ENCODE peak calls at places on chromosome 7, in seven cellular contexts. One of them, this sample, is unnamed.

GRCh38 chr7:38660427-38661099 is 29.4 kb upstream of the AMPH start:
- DNase-seq in K562: peak; percentile 19
- DNase-seq in HCT116: peak; percentile 27
- DNase-seq in HepG2: peak; percentile 29
- DNase-seq in Panc1: peak; percentile 35
- DNase-seq in GM12878: no peak
- DNase-seq in H1: no peak
- DNase-seq in this sample: peak; percentile 61

GRCh38 chr7:142873281-142873784 is 12.2 kb downstream of the TRPV6 start:
- DNase-seq in Panc1: no peak
- DNase-seq in HepG2: no peak
- DNase-seq in GM12878: no peak
- DNase-seq in HCT116: peak; percentile 28
- DNase-seq in H1: no peak
- DNase-seq in K562: peak; percentile 93
- DNase-seq in this sample: peak; percentile 67

GRCh38 chr7:111329367-111330234 is 232.7 kb downstream of the IMMP2L start:
- DNase-seq in HCT116: no peak
- DNase-seq in HepG2: no peak
- DNase-seq in H1: no peak
- DNase-seq in Panc1: no peak
- DNase-seq in K562: no peak
- DNase-seq in GM12878: no peak
- DNase-seq in this sample: no peak

GRCh38 chr7:71343821-71344341 is 211.9 kb downstream of the GALNT17 start:
- DNase-seq in GM12878: no peak
- DNase-seq in HCT116: no peak
- DNase-seq in K562: no peak
- DNase-seq in H1: no peak
- DNase-seq in HepG2: no peak
- DNase-seq in Panc1: no peak
- DNase-seq in this sample: no peak

GRCh38 chr7:37986780-37987380 is 66.4 kb downstream of the EPDR1 start:
- DNase-seq in GM12878: no peak
- DNase-seq in K562: no peak
- DNase-seq in HepG2: no peak
- DNase-seq in H1: peak; percentile 46
- DNase-seq in HCT116: no peak
- DNase-seq in Panc1: no peak
- DNase-seq in this sample: no peak

GRCh38 chr7:40297741-40298311 is 163.0 kb downstream of the SUGCT start:
- DNase-seq in H1: no peak
- DNase-seq in Panc1: no peak
- DNase-seq in K562: no peak
- DNase-seq in HCT116: no peak
- DNase-seq in GM12878: no peak
- DNase-seq in HepG2: no peak
- DNase-seq in this sample: no peak

GRCh38 chr7:75813084-75813483 is 522 bp downstream of the CCL24 start:
- DNase-seq in Panc1: no peak
- DNase-seq in HCT116: no peak
- DNase-seq in H1: no peak
- DNase-seq in HepG2: no peak
- DNase-seq in K562: no peak
- DNase-seq in GM12878: no peak
- DNase-seq in this sample: no peak

GRCh38 chr7:83457022-83457892 is 191.7 kb downstream of the SEMA3E start:
- DNase-seq in HCT116: no peak
- DNase-seq in H1: no peak
- DNase-seq in K562: no peak
- DNase-seq in Panc1: no peak
- DNase-seq in HepG2: no peak
- DNase-seq in GM12878: no peak
- DNase-seq in this sample: no peak

GRCh38 chr7:155962191-155962967 is 150.1 kb upstream of the SHH start:
- DNase-seq in K562: no peak
- DNase-seq in GM12878: peak; percentile 1
- DNase-seq in HepG2: peak; percentile 63
- DNase-seq in H1: no peak
- DNase-seq in Panc1: no peak
- DNase-seq in HCT116: peak; percentile 84
- DNase-seq in this sample: no peak

GRCh38 chr7:108109216-108109908 is 20.8 kb downstream of the LAMB4 start:
- DNase-seq in HCT116: peak; percentile 21
- DNase-seq in GM12878: no peak
- DNase-seq in Panc1: no peak
- DNase-seq in K562: no peak
- DNase-seq in HepG2: peak; percentile 34
- DNase-seq in H1: no peak
- DNase-seq in this sample: peak; percentile 55

GRCh38 chr7:44454348-44454747 is 36.1 kb downstream of the NUDCD3 start:
- DNase-seq in Panc1: no peak
- DNase-seq in HCT116: no peak
- DNase-seq in H1: no peak
- DNase-seq in HepG2: no peak
- DNase-seq in GM12878: no peak
- DNase-seq in K562: no peak
- DNase-seq in this sample: no peak

GRCh38 chr7:155585532-155585895 is 39.2 kb upstream of the CNPY1 start:
- DNase-seq in HCT116: no peak
- DNase-seq in K562: no peak
- DNase-seq in GM12878: no peak
- DNase-seq in H1: no peak
- DNase-seq in Panc1: no peak
- DNase-seq in HepG2: no peak
- DNase-seq in this sample: no peak

GRCh38 chr7:4136036-4136435 is 546.1 kb upstream of the FOXK1 start:
- DNase-seq in GM12878: no peak
- DNase-seq in H1: peak; percentile 34
- DNase-seq in K562: no peak
- DNase-seq in HCT116: no peak
- DNase-seq in HepG2: no peak
- DNase-seq in Panc1: no peak
- DNase-seq in this sample: no peak

GRCh38 chr7:4836206-4836661 is 25.6 kb downstream of the PAPOLB start:
- DNase-seq in HCT116: no peak
- DNase-seq in K562: no peak
- DNase-seq in GM12878: no peak
- DNase-seq in H1: no peak
- DNase-seq in HepG2: no peak
- DNase-seq in Panc1: no peak
- DNase-seq in this sample: no peak

GRCh38 chr7:129657363-129657762 is 45.8 kb downstream of the NRF1 start:
- DNase-seq in GM12878: no peak
- DNase-seq in H1: no peak
- DNase-seq in HepG2: no peak
- DNase-seq in Panc1: no peak
- DNase-seq in HCT116: no peak
- DNase-seq in K562: peak; percentile 32
- DNase-seq in this sample: no peak

GRCh38 chr7:82410461-82410860 is 33.1 kb downstream of the CACNA2D1 start:
- DNase-seq in H1: no peak
- DNase-seq in Panc1: no peak
- DNase-seq in HCT116: no peak
- DNase-seq in K562: no peak
- DNase-seq in HepG2: no peak
- DNase-seq in GM12878: no peak
- DNase-seq in this sample: no peak

DNA sequence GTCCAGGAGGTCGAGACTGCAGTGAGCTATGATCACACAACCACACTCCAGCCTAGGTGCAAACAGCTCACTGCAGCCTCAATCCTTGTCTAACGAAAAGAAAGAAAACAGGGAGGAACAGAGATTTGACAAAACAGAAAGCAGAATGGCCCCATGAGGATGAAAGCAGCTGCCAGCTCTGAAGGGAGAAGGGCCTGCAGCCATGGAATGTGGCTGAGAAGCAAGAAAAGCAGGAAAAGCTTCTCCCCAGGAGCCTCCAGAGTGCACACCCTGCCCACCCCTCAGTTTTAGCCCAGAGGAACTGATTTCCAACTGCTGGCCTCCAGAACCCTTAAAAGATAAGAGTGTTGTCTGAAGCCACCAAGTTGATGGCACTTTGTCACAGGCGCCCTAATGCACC is 13.0 kb downstream of the ESYT2 start:
- DNase-seq in K562: no peak
- DNase-seq in H1: no peak
- DNase-seq in HCT116: no peak
- DNase-seq in Panc1: no peak
- DNase-seq in HepG2: no peak
- DNase-seq in GM12878: no peak
- DNase-seq in this sample: no peak
- H3K4me3 ChIP-seq in K562: no peak overlapping the region
- H3K4me3 ChIP-seq in H1: no peak overlapping the region
- H3K4me3 ChIP-seq in HCT116: no peak overlapping the region
- H3K4me3 ChIP-seq in Panc1: no peak overlapping the region
- H3K4me3 ChIP-seq in HepG2: no peak overlapping the region
- H3K4me3 ChIP-seq in GM12878: no peak overlapping the region
- H3K4me3 ChIP-seq in this sample: no peak overlapping the region

DNA sequence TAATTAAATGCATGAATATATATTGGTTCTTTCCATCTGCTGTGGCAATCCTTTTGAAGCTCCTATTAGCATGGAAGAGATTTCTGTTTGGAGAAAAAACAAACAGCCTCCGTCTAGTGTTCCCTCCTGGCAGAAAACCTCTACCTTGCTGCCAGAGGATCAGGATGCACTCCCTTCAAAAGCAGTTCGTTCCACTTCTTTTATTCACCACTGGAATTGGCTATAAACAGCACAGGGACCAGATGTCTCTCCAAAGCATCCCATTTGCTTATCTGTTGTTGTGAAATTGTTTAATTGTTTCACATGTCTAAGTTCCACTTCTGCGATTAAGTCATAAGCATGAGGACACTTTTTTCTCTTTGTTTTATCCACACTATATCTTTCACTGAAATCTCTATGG is 77.9 kb upstream of the PTN start:
- DNase-seq in GM12878: no peak
- DNase-seq in K562: no peak
- DNase-seq in HCT116: no peak
- DNase-seq in H1: no peak
- DNase-seq in HepG2: no peak
- DNase-seq in Panc1: no peak
- DNase-seq in this sample: no peak
- TF ChIP-seq SIN3A in GM12878: no peak
- TF ChIP-seq SIN3A in K562: no peak
- TF ChIP-seq SIN3A in HCT116: no peak
- TF ChIP-seq SIN3A in H1: no peak
- TF ChIP-seq SIN3A in HepG2: no peak
- TF ChIP-seq SIN3A in Panc1: no peak
- TF ChIP-seq SIN3A in this sample: no peak

DNA sequence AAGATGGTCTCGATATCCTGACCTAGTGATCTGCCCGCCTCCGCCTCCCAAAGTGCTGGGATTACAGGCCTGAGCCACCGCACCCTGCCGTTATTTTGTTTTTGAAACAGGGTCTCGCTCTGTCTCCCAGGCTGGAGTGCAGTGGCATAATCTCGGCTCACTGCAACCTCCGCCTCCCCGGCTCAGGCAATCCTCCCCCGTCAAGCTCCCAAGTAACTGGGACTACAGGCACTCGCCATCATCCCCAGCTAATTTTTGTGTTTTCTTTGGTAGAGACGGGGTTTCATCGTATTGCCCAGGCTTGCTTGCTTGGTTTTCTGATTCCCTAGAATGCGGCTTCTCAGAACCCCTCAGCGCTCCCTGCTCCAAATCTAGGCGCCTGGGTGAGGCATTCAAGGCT is 1.4 kb downstream of the TFR2 start:
- DNase-seq in HepG2: no peak
- DNase-seq in H1: no peak
- DNase-seq in Panc1: no peak
- DNase-seq in K562: no peak
- DNase-seq in HCT116: no peak
- DNase-seq in GM12878: no peak
- DNase-seq in this sample: no peak
- H3K4me3 ChIP-seq in HepG2: no peak overlapping the region
- H3K4me3 ChIP-seq in H1: no peak overlapping the region
- H3K4me3 ChIP-seq in Panc1: no peak overlapping the region
- H3K4me3 ChIP-seq in K562: peak overlapping the region; percentile 55
- H3K4me3 ChIP-seq in HCT116: no peak overlapping the region
- H3K4me3 ChIP-seq in GM12878: no peak overlapping the region
- H3K4me3 ChIP-seq in this sample: no peak overlapping the region

GRCh38 chr7:117271566-117271965 is 51.3 kb downstream of the WNT2 start:
- DNase-seq in HCT116: no peak
- DNase-seq in GM12878: no peak
- DNase-seq in H1: no peak
- DNase-seq in Panc1: no peak
- DNase-seq in K562: no peak
- DNase-seq in HepG2: no peak
- DNase-seq in this sample: no peak

GRCh38 chr7:117270371-117270770 is 52.5 kb downstream of the WNT2 start:
- DNase-seq in GM12878: no peak
- DNase-seq in HCT116: no peak
- DNase-seq in Panc1: no peak
- DNase-seq in HepG2: no peak
- DNase-seq in K562: no peak
- DNase-seq in H1: no peak
- DNase-seq in this sample: no peak

GRCh38 chr7:117269895-117270294 is 53.0 kb downstream of the WNT2 start:
- DNase-seq in Panc1: no peak
- DNase-seq in HepG2: no peak
- DNase-seq in GM12878: no peak
- DNase-seq in H1: no peak
- DNase-seq in K562: no peak
- DNase-seq in HCT116: no peak
- DNase-seq in this sample: no peak

GRCh38 chr7:117272360-117272759 is 50.5 kb downstream of the WNT2 start:
- DNase-seq in K562: no peak
- DNase-seq in Panc1: no peak
- DNase-seq in H1: no peak
- DNase-seq in HCT116: no peak
- DNase-seq in HepG2: no peak
- DNase-seq in GM12878: no peak
- DNase-seq in this sample: no peak

DNA sequence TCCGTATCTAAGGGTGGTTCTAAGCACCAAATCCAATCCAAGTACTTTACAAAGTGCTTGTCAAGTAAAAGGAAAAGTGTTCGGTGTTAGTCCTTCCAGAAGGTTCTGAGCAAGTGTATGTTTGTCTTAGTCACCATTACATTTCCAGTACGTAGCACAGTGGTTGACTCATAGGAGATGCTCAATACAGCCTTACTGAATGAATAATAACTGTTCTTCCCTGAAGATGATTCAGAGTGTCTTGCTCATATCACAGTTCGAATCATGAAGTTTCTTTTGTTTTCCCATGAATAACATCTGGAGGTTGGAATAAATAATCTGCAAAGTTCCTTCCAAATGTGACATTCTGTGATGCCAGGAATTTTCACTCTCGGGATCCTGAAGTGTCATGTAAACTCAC is 53.4 kb downstream of the WNT2 start:
- DNase-seq in K562: no peak
- DNase-seq in HepG2: no peak
- DNase-seq in GM12878: no peak
- DNase-seq in H1: no peak
- DNase-seq in HCT116: peak; percentile 19
- DNase-seq in Panc1: peak; percentile 45
- DNase-seq in this sample: no peak
- TF ChIP-seq SIN3A in K562: no peak
- TF ChIP-seq SIN3A in HepG2: no peak
- TF ChIP-seq SIN3A in GM12878: no peak
- TF ChIP-seq SIN3A in H1: no peak
- TF ChIP-seq SIN3A in HCT116: no peak
- TF ChIP-seq SIN3A in Panc1: no peak
- TF ChIP-seq SIN3A in this sample: peak; percentile 33

This sample was measured in SK-N-SH.